ENCODE peak calls at places on chromosomes 3 and 15, in ten cellular contexts. One of them, this sample, is unnamed.

GRCh38 chr15:63718590-63719035 is 115.1 kb downstream of the HERC1 start:
- DNase-seq in sigmoid colon: no peak
- DNase-seq in left kidney: no peak
- DNase-seq in hepatocyte: peak
- DNase-seq in Caki2: no peak
- DNase-seq in ecto neural progenitor cell: no peak
- DNase-seq in stimulated activated CD4-positive, alpha-beta T cell treated with anti-CD3 and anti-CD28 coated beads, Interleukin-15, amount 100 ng/mL, for 24 hours: no peak
- DNase-seq in germinal center: no peak
- DNase-seq in GM23248: peak
- DNase-seq in ureter: no peak
- DNase-seq in this sample: peak

GRCh38 chr3:193816656-193817311 is 223.8 kb downstream of the OPA1 start:
- DNase-seq in hepatocyte: peak
- DNase-seq in sigmoid colon: peak
- DNase-seq in left kidney: peak
- DNase-seq in Caki2: peak
- DNase-seq in germinal center: no peak
- DNase-seq in stimulated activated CD4-positive, alpha-beta T cell treated with anti-CD3 and anti-CD28 coated beads, Interleukin-15, amount 100 ng/mL, for 24 hours: no peak
- DNase-seq in GM23248: peak
- DNase-seq in ecto neural progenitor cell: peak
- DNase-seq in ureter: peak
- DNase-seq in this sample: no peak

GRCh38 chr3:182967218-182968204 is 12.8 kb downstream of the DCUN1D1 start:
- DNase-seq in stimulated activated CD4-positive, alpha-beta T cell treated with anti-CD3 and anti-CD28 coated beads, Interleukin-15, amount 100 ng/mL, for 24 hours: peak
- DNase-seq in Caki2: no peak
- DNase-seq in ureter: no peak
- DNase-seq in ecto neural progenitor cell: no peak
- DNase-seq in GM23248: no peak
- DNase-seq in left kidney: no peak
- DNase-seq in germinal center: peak
- DNase-seq in sigmoid colon: no peak
- DNase-seq in hepatocyte: no peak
- DNase-seq in this sample: no peak

GRCh38 chr3:73490453-73491311 is 134.1 kb downstream of the PDZRN3 start:
- DNase-seq in ureter: no peak
- DNase-seq in Caki2: peak
- DNase-seq in stimulated activated CD4-positive, alpha-beta T cell treated with anti-CD3 and anti-CD28 coated beads, Interleukin-15, amount 100 ng/mL, for 24 hours: no peak
- DNase-seq in hepatocyte: no peak
- DNase-seq in GM23248: no peak
- DNase-seq in ecto neural progenitor cell: no peak
- DNase-seq in sigmoid colon: no peak
- DNase-seq in germinal center: no peak
- DNase-seq in left kidney: peak
- DNase-seq in this sample: no peak

GRCh38 chr15:82986442-82986780 is 401 bp downstream of the RAMAC start:
- DNase-seq in ecto neural progenitor cell: no peak
- DNase-seq in left kidney: peak
- DNase-seq in ureter: no peak
- DNase-seq in Caki2: no peak
- DNase-seq in GM23248: no peak
- DNase-seq in sigmoid colon: no peak
- DNase-seq in germinal center: peak
- DNase-seq in hepatocyte: no peak
- DNase-seq in stimulated activated CD4-positive, alpha-beta T cell treated with anti-CD3 and anti-CD28 coated beads, Interleukin-15, amount 100 ng/mL, for 24 hours: no peak
- DNase-seq in this sample: no peak

GRCh38 chr3:6807967-6808588 is 52.8 kb upstream of the GRM7 start:
- DNase-seq in sigmoid colon: no peak
- DNase-seq in ureter: no peak
- DNase-seq in hepatocyte: peak
- DNase-seq in ecto neural progenitor cell: no peak
- DNase-seq in left kidney: no peak
- DNase-seq in germinal center: no peak
- DNase-seq in stimulated activated CD4-positive, alpha-beta T cell treated with anti-CD3 and anti-CD28 coated beads, Interleukin-15, amount 100 ng/mL, for 24 hours: no peak
- DNase-seq in Caki2: peak
- DNase-seq in GM23248: peak
- DNase-seq in this sample: no peak

GRCh38 chr3:11641683-11642407 is 1.9 kb downstream of the VGLL4 start:
- DNase-seq in germinal center: no peak
- DNase-seq in stimulated activated CD4-positive, alpha-beta T cell treated with anti-CD3 and anti-CD28 coated beads, Interleukin-15, amount 100 ng/mL, for 24 hours: peak
- DNase-seq in hepatocyte: no peak
- DNase-seq in GM23248: peak
- DNase-seq in ecto neural progenitor cell: no peak
- DNase-seq in sigmoid colon: no peak
- DNase-seq in ureter: no peak
- DNase-seq in left kidney: peak
- DNase-seq in Caki2: no peak
- DNase-seq in this sample: no peak

GRCh38 chr3:45035441-45036301 is 9.6 kb downstream of the CLEC3B start:
- DNase-seq in left kidney: peak
- DNase-seq in hepatocyte: peak
- DNase-seq in germinal center: peak
- DNase-seq in stimulated activated CD4-positive, alpha-beta T cell treated with anti-CD3 and anti-CD28 coated beads, Interleukin-15, amount 100 ng/mL, for 24 hours: peak
- DNase-seq in Caki2: no peak
- DNase-seq in sigmoid colon: peak
- DNase-seq in ecto neural progenitor cell: peak
- DNase-seq in GM23248: no peak
- DNase-seq in ureter: peak
- DNase-seq in this sample: no peak

GRCh38 chr15:34582461-34583357 is 742 bp downstream of the GOLGA8B start:
- DNase-seq in sigmoid colon: no peak
- DNase-seq in stimulated activated CD4-positive, alpha-beta T cell treated with anti-CD3 and anti-CD28 coated beads, Interleukin-15, amount 100 ng/mL, for 24 hours: peak
- DNase-seq in ecto neural progenitor cell: peak
- DNase-seq in left kidney: peak
- DNase-seq in GM23248: peak
- DNase-seq in hepatocyte: peak
- DNase-seq in Caki2: peak
- DNase-seq in ureter: no peak
- DNase-seq in germinal center: peak
- DNase-seq in this sample: no peak

GRCh38 chr3:25728101-25728500 is 55.1 kb downstream of the NGLY1 start:
- DNase-seq in sigmoid colon: no peak
- DNase-seq in germinal center: no peak
- DNase-seq in GM23248: no peak
- DNase-seq in ureter: no peak
- DNase-seq in ecto neural progenitor cell: no peak
- DNase-seq in Caki2: no peak
- DNase-seq in stimulated activated CD4-positive, alpha-beta T cell treated with anti-CD3 and anti-CD28 coated beads, Interleukin-15, amount 100 ng/mL, for 24 hours: no peak
- DNase-seq in hepatocyte: no peak
- DNase-seq in left kidney: no peak
- DNase-seq in this sample: no peak

GRCh38 chr3:48188266-48189201 is at the start of gene CDC25A:
- DNase-seq in stimulated activated CD4-positive, alpha-beta T cell treated with anti-CD3 and anti-CD28 coated beads, Interleukin-15, amount 100 ng/mL, for 24 hours: peak
- DNase-seq in sigmoid colon: peak
- DNase-seq in left kidney: peak
- DNase-seq in germinal center: peak
- DNase-seq in ecto neural progenitor cell: peak
- DNase-seq in hepatocyte: peak
- DNase-seq in GM23248: peak
- DNase-seq in ureter: peak
- DNase-seq in Caki2: peak
- DNase-seq in this sample: peak

GRCh38 chr15:33200903-33201302 is 6.4 kb upstream of the FMN1 start:
- DNase-seq in GM23248: no peak
- DNase-seq in germinal center: no peak
- DNase-seq in ecto neural progenitor cell: no peak
- DNase-seq in sigmoid colon: no peak
- DNase-seq in left kidney: peak
- DNase-seq in stimulated activated CD4-positive, alpha-beta T cell treated with anti-CD3 and anti-CD28 coated beads, Interleukin-15, amount 100 ng/mL, for 24 hours: no peak
- DNase-seq in hepatocyte: no peak
- DNase-seq in ureter: no peak
- DNase-seq in Caki2: peak
- DNase-seq in this sample: no peak

GRCh38 chr15:25742008-25742407 is 121.1 kb downstream of the ATP10A start:
- DNase-seq in ureter: no peak
- DNase-seq in sigmoid colon: no peak
- DNase-seq in Caki2: no peak
- DNase-seq in hepatocyte: no peak
- DNase-seq in GM23248: no peak
- DNase-seq in germinal center: no peak
- DNase-seq in ecto neural progenitor cell: peak
- DNase-seq in left kidney: peak
- DNase-seq in stimulated activated CD4-positive, alpha-beta T cell treated with anti-CD3 and anti-CD28 coated beads, Interleukin-15, amount 100 ng/mL, for 24 hours: no peak
- DNase-seq in this sample: no peak

GRCh38 chr3:112856537-112856936 is 9.9 kb upstream of the CD200R1L start:
- DNase-seq in stimulated activated CD4-positive, alpha-beta T cell treated with anti-CD3 and anti-CD28 coated beads, Interleukin-15, amount 100 ng/mL, for 24 hours: no peak
- DNase-seq in sigmoid colon: no peak
- DNase-seq in GM23248: no peak
- DNase-seq in ecto neural progenitor cell: no peak
- DNase-seq in Caki2: no peak
- DNase-seq in ureter: no peak
- DNase-seq in left kidney: no peak
- DNase-seq in germinal center: no peak
- DNase-seq in hepatocyte: no peak
- DNase-seq in this sample: no peak

GRCh38 chr15:81381725-81382124 is 7.7 kb upstream of the TMC3 start:
- DNase-seq in ureter: no peak
- DNase-seq in left kidney: no peak
- DNase-seq in GM23248: no peak
- DNase-seq in ecto neural progenitor cell: no peak
- DNase-seq in germinal center: no peak
- DNase-seq in sigmoid colon: no peak
- DNase-seq in stimulated activated CD4-positive, alpha-beta T cell treated with anti-CD3 and anti-CD28 coated beads, Interleukin-15, amount 100 ng/mL, for 24 hours: no peak
- DNase-seq in Caki2: no peak
- DNase-seq in hepatocyte: no peak
- DNase-seq in this sample: no peak

GRCh38 chr15:28903555-28903954 is 17.8 kb downstream of the APBA2 start:
- DNase-seq in hepatocyte: no peak
- DNase-seq in Caki2: no peak
- DNase-seq in left kidney: no peak
- DNase-seq in stimulated activated CD4-positive, alpha-beta T cell treated with anti-CD3 and anti-CD28 coated beads, Interleukin-15, amount 100 ng/mL, for 24 hours: no peak
- DNase-seq in sigmoid colon: no peak
- DNase-seq in GM23248: no peak
- DNase-seq in ureter: no peak
- DNase-seq in germinal center: no peak
- DNase-seq in ecto neural progenitor cell: no peak
- DNase-seq in this sample: no peak

GRCh38 chr3:8768364-8769087 is 887 bp downstream of the OXTR start:
- DNase-seq in ureter: no peak
- DNase-seq in GM23248: peak
- DNase-seq in ecto neural progenitor cell: peak
- DNase-seq in germinal center: peak
- DNase-seq in hepatocyte: no peak
- DNase-seq in stimulated activated CD4-positive, alpha-beta T cell treated with anti-CD3 and anti-CD28 coated beads, Interleukin-15, amount 100 ng/mL, for 24 hours: peak
- DNase-seq in Caki2: no peak
- DNase-seq in sigmoid colon: no peak
- DNase-seq in left kidney: peak
- DNase-seq in this sample: no peak

GRCh38 chr3:102002056-102002455 is 152.7 kb downstream of the NFKBIZ start:
- DNase-seq in left kidney: no peak
- DNase-seq in ureter: no peak
- DNase-seq in ecto neural progenitor cell: no peak
- DNase-seq in hepatocyte: no peak
- DNase-seq in germinal center: no peak
- DNase-seq in sigmoid colon: no peak
- DNase-seq in GM23248: no peak
- DNase-seq in stimulated activated CD4-positive, alpha-beta T cell treated with anti-CD3 and anti-CD28 coated beads, Interleukin-15, amount 100 ng/mL, for 24 hours: no peak
- DNase-seq in Caki2: no peak
- DNase-seq in this sample: no peak